ENCODE peak calls at places on chromosomes 16 and 17, in four cellular contexts. Z is A549, E is brain microvascular endothelial cell, M is mesendoderm. X is an unnamed sample.
A peak's percentile ranks its signal among the peaks of the same experiment; 100 is the strongest.

GRCh38 chr16:70688266-70688742 is 2.5 kb upstream of the MTSS2 start:
- DNase-seq in M (no peak), E (no peak), Z (no peak), X (no peak)

GRCh38 chr17:37813753-37814152 is 68.9 kb upstream of the HNF1B start:
- DNase-seq in M (peak; percentile 77), E (peak; percentile 92), Z (peak; percentile 89), X (no peak)

GRCh38 chr17:31688704-31689103 is 170.3 kb downstream of the COPRS start:
- DNase-seq in Z (no peak), M (no peak), E (no peak), X (no peak)

GRCh38 chr16:88533381-88533831 is 36.8 kb upstream of the ZC3H18 start:
- DNase-seq in E (peak; percentile 7), Z (no peak), M (peak; percentile 70), X (no peak)

GRCh38 chr16:30996324-30996999 is 11.5 kb downstream of the HSD3B7 start:
- DNase-seq in Z (peak; percentile 89), M (no peak), E (no peak), X (no peak)

GRCh38 chr17:50207318-50207717 is 5.9 kb upstream of the COL1A1 start:
- DNase-seq in M (no peak), E (no peak), Z (no peak), X (no peak)

GRCh38 chr17:79647456-79647915 is 36.6 kb upstream of the RBFOX3 start:
- DNase-seq in E (no peak), M (no peak), Z (no peak), X (no peak)

GRCh38 chr16:27232061-27232841 is 28.9 kb downstream of the KDM8 start:
- DNase-seq in E (no peak), Z (no peak), M (no peak), X (no peak)

GRCh38 chr17:81890447-81891302 is 711 bp downstream of the ALYREF start:
- DNase-seq in Z (no peak), E (no peak), M (no peak), X (peak; percentile 64)

GRCh38 chr17:21129023-21129681 is 2.4 kb downstream of the DHRS7B start:
- DNase-seq in M (no peak), Z (peak; percentile 67), E (peak; percentile 43), X (peak; percentile 16)

GRCh38 chr16:78230832-78231231 is 131.4 kb downstream of the WWOX start:
- DNase-seq in M (no peak), E (no peak), Z (peak; percentile 32), X (no peak)

GRCh38 chr17:57354669-57355068 is 98.3 kb downstream of the MSI2 start:
- DNase-seq in Z (no peak), E (no peak), M (no peak), X (no peak)

GRCh38 chr17:71987634-71988033 is 133.2 kb upstream of the SOX9 start:
- DNase-seq in Z (no peak), E (peak; percentile 25), M (peak; percentile 35), X (no peak)

GRCh38 chr16:17556276-17557052 is 85.7 kb upstream of the XYLT1 start:
- DNase-seq in M (peak; percentile 63), Z (peak; percentile 25), E (peak; percentile 0), X (peak; percentile 16)

GRCh38 chr17:50090071-50090470 is 5.1 kb upstream of the PDK2 start:
- DNase-seq in M (no peak), Z (no peak), E (no peak), X (no peak)

GRCh38 chr17:20997711-20998570 is 44.9 kb downstream of the USP22 start:
- DNase-seq in Z (no peak), E (no peak), M (peak; percentile 65), X (no peak)

GRCh38 chr17:77892469-77893143 is 65.9 kb upstream of the TNRC6C start:
- DNase-seq in E (no peak), Z (no peak), M (peak; percentile 81), X (peak; percentile 66)

GRCh38 chr16:4323845-4324478 is 8.1 kb downstream of the GLIS2 start:
- DNase-seq in M (peak; percentile 77), Z (peak; percentile 64), E (no peak), X (no peak)

GRCh38 chr17:81976332-81977210 is 858 bp upstream of the ASPSCR1 start:
- DNase-seq in E (no peak), Z (peak; percentile 44), M (peak; percentile 70), X (peak; percentile 41)

GRCh38 chr16:2779151-2779920 is 2.3 kb upstream of the ELOB start:
- DNase-seq in M (no peak), E (no peak), Z (no peak), X (no peak)

GRCh38 chr17:28563475-28563874 is 7.8 kb downstream of the PIGS start:
- DNase-seq in E (peak; percentile 36), Z (peak; percentile 60), M (peak; percentile 65), X (no peak)

GRCh38 chr17:55601874-55602364 is 90.7 kb upstream of the SMIM36 start:
- DNase-seq in M (peak; percentile 93), E (peak; percentile 60), Z (peak; percentile 60), X (peak; percentile 24)